ENCODE peak calls at places on chromosome 4, in five cellular contexts. L is K562, Q is A549, I is GM23338, Z is GM12878. T is an unnamed sample.

GRCh38 chr4:61243962-61244361 is 43.8 kb downstream of the ADGRL3 start:
- DNase-seq in L (no peak), Z (no peak), Q (no peak), I (no peak), T (no peak)

GRCh38 chr4:59612235-59612634 is 1587.9 kb upstream of the ADGRL3 start:
- DNase-seq in Q (peak), Z (no peak), L (no peak), I (no peak), T (no peak)

GRCh38 chr4:69748176-69748575 is 12.2 kb downstream of the SULT1B1 start:
- DNase-seq in L (no peak), Q (no peak), I (no peak), Z (no peak), T (no peak)

GRCh38 chr4:74661427-74662171 is 132.7 kb downstream of the BTC start:
- DNase-seq in L (no peak), Q (no peak), Z (no peak), I (no peak), T (peak)

GRCh38 chr4:177718514-177718913 is 276.3 kb upstream of the AGA start:
- DNase-seq in L (no peak), I (no peak), Z (no peak), Q (no peak), T (no peak)

GRCh38 chr4:113756005-113756410 is 5.5 kb downstream of the CAMK2D start:
- DNase-seq in Q (no peak), Z (peak), L (no peak), I (peak), T (peak)

GRCh38 chr4:10090467-10091250 is 25.9 kb downstream of the WDR1 start:
- DNase-seq in I (no peak), L (no peak), Q (no peak), Z (no peak), T (no peak)

GRCh38 chr4:101304916-101305315 is 42.4 kb downstream of the PPP3CA start:
- DNase-seq in Q (no peak), Z (no peak), L (no peak), I (peak), T (peak)

GRCh38 chr4:87529187-87529586 is at the start of gene SPARCL1:
- DNase-seq in Q (no peak), Z (no peak), L (no peak), I (peak), T (no peak)

DNA sequence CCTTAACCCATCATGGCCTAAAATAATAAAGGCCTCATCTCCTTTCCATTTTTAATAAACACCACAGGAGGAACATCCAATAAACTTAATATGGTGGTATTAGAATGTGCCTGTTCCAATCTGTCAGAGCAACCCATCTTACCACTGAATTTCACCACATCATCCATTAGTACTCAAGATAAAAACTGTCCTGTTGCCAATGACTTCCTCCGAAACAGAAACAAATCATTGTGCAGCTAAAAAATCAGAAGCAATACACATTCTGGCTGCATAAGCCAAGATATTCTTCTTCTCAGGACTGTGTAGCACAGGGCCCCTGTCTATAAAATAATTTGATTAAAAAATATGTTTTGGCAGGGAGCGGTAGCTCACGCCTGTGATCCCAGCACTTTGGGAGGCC is 18.5 kb downstream of the TLR10 start:
- DNase-seq in L (no peak), Z (no peak), Q (no peak), I (no peak), T (no peak)
- TF ChIP-seq JUNB in L (no peak), Z (no peak), Q (no peak), I (no peak), T (no peak)

GRCh38 chr4:109588176-109588575 is 28.1 kb downstream of the MCUB start:
- DNase-seq in Z (peak), Q (no peak), I (no peak), L (no peak), T (no peak)
- TF ChIP-seq JUNB in Z (peak), Q (no peak), I (no peak), L (no peak), T (no peak)

DNA sequence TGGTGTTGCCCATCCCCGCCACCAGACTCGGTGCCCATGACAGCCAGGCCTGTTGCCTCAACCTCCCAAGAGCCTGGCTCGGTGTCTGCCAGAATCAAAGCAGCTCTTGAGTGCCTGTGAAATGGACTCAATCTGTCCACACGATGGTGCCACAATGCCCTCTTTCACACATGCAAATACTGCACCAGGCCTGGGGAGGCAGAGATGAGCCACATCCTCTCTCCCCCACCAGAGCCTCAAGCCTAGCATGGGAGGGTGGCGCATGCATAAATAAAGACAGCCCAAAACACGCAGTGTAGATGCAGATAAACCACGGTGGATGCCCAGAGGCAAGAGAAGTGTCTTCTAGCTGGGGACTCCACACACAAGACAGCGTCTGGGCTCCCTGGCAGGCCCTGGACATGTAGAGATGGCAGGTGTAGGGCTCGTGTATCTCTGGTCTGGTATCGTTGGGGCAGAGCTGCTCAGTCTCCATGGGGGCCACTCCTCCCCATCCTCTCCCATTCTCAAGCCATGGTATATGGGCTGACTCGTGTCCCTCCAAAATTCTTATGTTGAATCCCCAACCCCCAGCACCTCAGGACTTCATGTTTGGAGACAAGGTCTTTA is 65.6 kb downstream of the JAKMIP1 start:
- DNase-seq in I (peak), Z (peak), L (peak), Q (peak), T (peak)
- TF ChIP-seq JUNB in I (no peak), Z (no peak), L (no peak), Q (no peak), T (no peak)

DNA sequence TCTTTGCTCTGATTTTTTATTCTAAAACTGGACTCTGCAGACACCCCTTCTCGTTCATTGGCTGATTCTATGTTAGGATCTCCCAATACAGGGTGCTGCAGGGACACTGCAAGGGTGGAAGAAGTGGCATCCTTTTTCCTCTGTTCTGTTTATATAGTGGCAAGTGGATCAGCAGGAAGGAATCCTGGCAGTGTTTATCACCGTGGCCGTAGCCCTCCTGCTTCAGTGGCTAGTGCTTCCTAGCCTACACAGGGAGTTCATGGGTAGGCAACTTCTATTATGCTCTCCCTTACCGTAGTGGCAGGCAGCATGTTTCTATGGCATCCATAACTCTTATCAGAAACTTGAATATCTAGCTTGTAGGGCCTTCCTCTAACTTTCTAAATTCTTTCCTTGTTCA is 6.4 kb upstream of the AP1AR start:
- DNase-seq in L (no peak), Z (no peak), I (no peak), Q (no peak), T (no peak)
- TF ChIP-seq JUNB in L (no peak), Z (no peak), I (no peak), Q (no peak), T (no peak)

GRCh38 chr4:37685726-37686372 is 327 bp downstream of the RELL1 start:
- DNase-seq in I (peak), Q (peak), Z (no peak), L (peak), T (no peak)
- TF ChIP-seq JUNB in I (no peak), Q (no peak), Z (no peak), L (no peak), T (no peak)

GRCh38 chr4:53349201-53349600 is 16.7 kb downstream of the SCFD2 start:
- DNase-seq in Q (no peak), I (no peak), Z (no peak), L (no peak), T (no peak)

GRCh38 chr4:53346920-53347852 is 18.7 kb downstream of the SCFD2 start:
- DNase-seq in L (no peak), Q (no peak), Z (no peak), I (no peak), T (no peak)
- TF ChIP-seq JUNB in L (no peak), Q (no peak), Z (no peak), I (no peak), T (no peak)

GRCh38 chr4:148170408-148171385 is 271.5 kb downstream of the NR3C2 start:
- DNase-seq in I (no peak), Z (no peak), Q (no peak), L (no peak), T (no peak)

GRCh38 chr4:148171596-148171995 is 270.6 kb downstream of the NR3C2 start:
- DNase-seq in Z (no peak), L (no peak), Q (no peak), I (no peak), T (no peak)

DNA sequence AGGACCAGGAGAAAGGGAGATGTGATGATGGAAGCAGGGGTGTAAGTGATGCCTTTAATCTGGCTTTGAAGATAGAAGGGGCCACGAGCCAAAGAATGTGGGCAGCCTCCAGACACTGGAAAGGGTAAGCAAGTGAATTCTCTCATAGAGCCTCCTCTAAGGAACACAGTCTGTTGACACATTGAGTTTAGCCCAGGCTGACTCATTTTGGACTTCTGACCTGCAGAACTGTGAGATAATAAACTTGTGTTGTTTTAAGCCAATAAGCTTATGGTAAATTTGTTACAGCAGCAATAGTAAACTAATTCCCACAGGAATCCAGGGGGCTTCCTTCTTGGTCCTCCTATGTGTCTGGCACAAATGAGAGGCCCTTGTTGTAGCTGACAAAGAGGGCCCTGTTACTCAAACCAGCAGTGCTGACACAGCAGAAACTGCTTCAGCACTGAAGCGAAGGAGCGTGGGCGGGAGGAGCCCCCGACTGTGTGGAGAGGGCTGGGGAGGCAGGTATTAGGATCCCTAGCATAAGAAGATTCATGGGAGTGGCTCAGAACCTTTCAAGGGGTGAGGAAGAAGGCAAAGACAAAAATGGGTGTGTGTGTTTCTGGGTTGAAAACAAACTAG is 268.7 kb downstream of the NR3C2 start:
- DNase-seq in I (no peak), Z (no peak), L (no peak), Q (no peak), T (peak)
- TF ChIP-seq JUNB in I (no peak), Z (no peak), L (no peak), Q (no peak), T (no peak)

GRCh38 chr4:147599764-147600163 is 17.4 kb upstream of the TMEM184C start:
- DNase-seq in Q (no peak), I (no peak), L (no peak), Z (no peak), T (no peak)
- TF ChIP-seq JUNB in Q (no peak), I (no peak), L (no peak), Z (no peak), T (no peak)

T was measured in HepG2.